ENCODE peak calls at places on chromosomes 12 and 14, in ten cellular contexts. G, F, Z, U, T, K, W, A, B and E are unnamed samples.

GRCh38 chr12:913919-914718 is 35.4 kb downstream of the RAD52 start:
- DNase-seq in A (no peak), W (no peak), Z (no peak), K (no peak), U (no peak), B (no peak), F (no peak), G (no peak), T (no peak), E (peak)

GRCh38 chr12:49750027-49750977 is 8.9 kb downstream of the TMBIM6 start:
- DNase-seq in K (peak), T (peak), G (peak), W (no peak), A (no peak), U (no peak), B (no peak), F (no peak), Z (peak), E (peak)

GRCh38 chr14:65840786-65841185 is 428.3 kb downstream of the FUT8 start:
- DNase-seq in K (no peak), Z (no peak), T (no peak), B (no peak), F (no peak), W (no peak), G (no peak), U (no peak), A (no peak), E (no peak)

GRCh38 chr12:46915082-46915481 is 89.3 kb upstream of the SLC38A4 start:
- DNase-seq in Z (peak), A (no peak), K (no peak), U (no peak), F (no peak), T (no peak), G (no peak), W (no peak), B (no peak), E (no peak)

GRCh38 chr12:92593734-92594402 is 108.9 kb upstream of the PLEKHG7 start:
- DNase-seq in Z (peak), U (no peak), K (peak), T (no peak), F (peak), B (no peak), W (no peak), A (peak), G (peak), E (peak)

GRCh38 chr14:50082784-50083466 is 33.4 kb downstream of the VCPKMT start:
- DNase-seq in K (peak), B (no peak), T (no peak), G (peak), F (no peak), Z (peak), W (no peak), U (no peak), A (no peak), E (no peak)

GRCh38 chr14:20469242-20469889 is at the start of gene PNP:
- DNase-seq in W (peak), G (peak), K (peak), F (peak), U (peak), B (peak), Z (peak), T (peak), A (peak), E (peak)

GRCh38 chr12:122909442-122910288 is 13.7 kb upstream of the VPS37B start:
- DNase-seq in G (no peak), F (no peak), A (no peak), K (no peak), U (no peak), Z (no peak), W (no peak), T (peak), B (no peak), E (no peak)

GRCh38 chr14:77615231-77616132 is 955 bp downstream of the SPTLC2 start:
- DNase-seq in Z (no peak), U (no peak), T (peak), A (no peak), K (no peak), W (peak), G (no peak), F (no peak), B (no peak), E (no peak)

GRCh38 chr14:38199076-38199475 is 8.6 kb upstream of the SSTR1 start:
- DNase-seq in F (no peak), G (no peak), T (no peak), A (no peak), U (no peak), Z (no peak), K (no peak), W (no peak), B (no peak), E (no peak)

GRCh38 chr14:31787377-31787776 is 226.2 kb downstream of the NUBPL start:
- DNase-seq in A (peak), K (no peak), Z (no peak), T (no peak), B (no peak), W (peak), G (no peak), F (no peak), U (no peak), E (peak)

GRCh38 chr12:22230280-22230794 is 104.2 kb downstream of the ST8SIA1 start:
- DNase-seq in A (peak), T (no peak), Z (no peak), G (no peak), B (no peak), K (no peak), F (no peak), W (no peak), U (no peak), E (no peak)

GRCh38 chr12:130137141-130138018 is 24.9 kb upstream of the FZD10 start:
- DNase-seq in G (no peak), A (no peak), Z (no peak), F (no peak), U (no peak), T (peak), K (no peak), W (no peak), B (no peak), E (peak)

GRCh38 chr12:25531502-25532052 is 21.5 kb downstream of the LMNTD1 start:
- DNase-seq in T (no peak), F (no peak), U (no peak), Z (no peak), G (no peak), A (no peak), K (no peak), W (no peak), B (no peak), E (no peak)
- H3K27ac ChIP-seq in T (no peak), F (no peak), U (no peak), Z (no peak), G (no peak), A (no peak), K (no peak), W (no peak), B (no peak), E (no peak)

GRCh38 chr12:105278043-105278697 is 42.2 kb upstream of the APPL2 start:
- DNase-seq in U (no peak), G (no peak), F (no peak), K (no peak), B (no peak), Z (no peak), A (peak), T (no peak), W (no peak), E (no peak)
- TF ChIP-seq CTCF in U (no peak), G (no peak), F (no peak), K (peak), B (no peak), Z (no peak), A (peak), T (no peak), W (no peak), E (no peak)

DNA sequence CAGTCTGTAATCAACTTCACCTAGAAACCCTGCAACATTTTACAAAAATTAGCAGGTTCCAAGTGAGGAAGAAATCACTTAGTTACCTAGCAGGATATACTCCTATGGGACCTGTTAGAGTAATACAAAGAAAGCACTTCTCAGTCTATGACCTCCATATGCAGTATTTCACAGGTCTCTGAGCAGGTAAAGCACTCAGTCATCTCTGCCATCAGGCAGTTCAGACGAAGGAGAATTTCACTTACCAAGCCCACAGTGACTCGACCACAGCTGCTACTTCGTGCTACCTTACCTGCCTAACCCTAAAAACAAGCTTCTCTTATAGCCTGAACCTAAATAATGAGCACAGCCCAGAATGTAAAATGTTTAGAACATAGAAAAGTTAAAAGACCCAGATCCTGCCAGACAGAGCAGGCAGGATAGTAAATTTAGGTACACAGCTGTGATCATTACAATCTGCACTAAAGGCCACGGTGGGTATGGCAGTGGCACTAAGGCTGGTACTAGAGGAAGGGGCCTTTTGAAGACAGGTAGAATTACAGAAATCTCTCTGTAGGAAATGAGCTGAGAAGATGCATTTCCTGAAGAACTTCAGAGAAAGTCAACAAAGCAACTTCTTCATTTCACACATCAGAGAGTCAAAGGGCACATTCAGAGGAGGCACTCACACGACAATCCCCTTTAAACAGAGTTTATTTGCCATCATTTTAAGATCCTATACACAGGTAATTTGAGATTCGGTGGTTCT is 35.7 kb downstream of the DCAF5 start:
- DNase-seq in G (no peak), W (no peak), Z (no peak), F (no peak), U (no peak), T (no peak), A (no peak), B (no peak), K (no peak), E (no peak)
- H3K27ac ChIP-seq in G (no peak), W (no peak), Z (no peak), F (no peak), U (no peak), T (no peak), A (no peak), B (no peak), K (no peak), E (no peak)

GRCh38 chr14:98474900-98475299 is 797.1 kb downstream of the BCL11B start:
- DNase-seq in K (no peak), A (no peak), G (no peak), U (no peak), W (no peak), T (no peak), Z (no peak), B (no peak), F (no peak), E (no peak)

GRCh38 chr14:98477935-98478334 is 794.1 kb downstream of the BCL11B start:
- DNase-seq in A (no peak), W (no peak), T (no peak), B (no peak), U (no peak), G (no peak), K (no peak), Z (no peak), F (no peak), E (no peak)
- TF ChIP-seq CTCF in A (no peak), W (no peak), T (no peak), B (no peak), U (no peak), G (no peak), K (no peak), Z (no peak), F (no peak), E (no peak)

GRCh38 chr14:51357250-51357649 is 117.2 kb downstream of the TMX1 start:
- DNase-seq in U (no peak), W (no peak), B (no peak), Z (no peak), G (no peak), K (no peak), A (no peak), F (no peak), T (no peak), E (no peak)
- H3K27ac ChIP-seq in U (no peak), W (no peak), B (no peak), Z (no peak), G (no peak), K (no peak), A (no peak), F (no peak), T (no peak), E (no peak)

GRCh38 chr12:77062396-77062795 is 3.0 kb downstream of the E2F7 start:
- DNase-seq in G (no peak), W (no peak), B (no peak), K (no peak), A (no peak), U (no peak), F (no peak), T (no peak), Z (no peak), E (no peak)

GRCh38 chr12:77060883-77061240 is 4.5 kb downstream of the E2F7 start:
- DNase-seq in W (no peak), K (peak), B (no peak), Z (no peak), F (no peak), A (no peak), U (no peak), G (no peak), T (no peak), E (no peak)

GRCh38 chr12:77062846-77063461 is 2.4 kb downstream of the E2F7 start:
- DNase-seq in B (no peak), T (no peak), Z (no peak), G (no peak), F (no peak), U (no peak), A (no peak), K (peak), W (no peak), E (no peak)

GRCh38 chr12:77058740-77059139 is 6.6 kb downstream of the E2F7 start:
- DNase-seq in K (no peak), B (no peak), A (no peak), G (no peak), Z (no peak), U (no peak), W (no peak), T (no peak), F (no peak), E (no peak)

DNA sequence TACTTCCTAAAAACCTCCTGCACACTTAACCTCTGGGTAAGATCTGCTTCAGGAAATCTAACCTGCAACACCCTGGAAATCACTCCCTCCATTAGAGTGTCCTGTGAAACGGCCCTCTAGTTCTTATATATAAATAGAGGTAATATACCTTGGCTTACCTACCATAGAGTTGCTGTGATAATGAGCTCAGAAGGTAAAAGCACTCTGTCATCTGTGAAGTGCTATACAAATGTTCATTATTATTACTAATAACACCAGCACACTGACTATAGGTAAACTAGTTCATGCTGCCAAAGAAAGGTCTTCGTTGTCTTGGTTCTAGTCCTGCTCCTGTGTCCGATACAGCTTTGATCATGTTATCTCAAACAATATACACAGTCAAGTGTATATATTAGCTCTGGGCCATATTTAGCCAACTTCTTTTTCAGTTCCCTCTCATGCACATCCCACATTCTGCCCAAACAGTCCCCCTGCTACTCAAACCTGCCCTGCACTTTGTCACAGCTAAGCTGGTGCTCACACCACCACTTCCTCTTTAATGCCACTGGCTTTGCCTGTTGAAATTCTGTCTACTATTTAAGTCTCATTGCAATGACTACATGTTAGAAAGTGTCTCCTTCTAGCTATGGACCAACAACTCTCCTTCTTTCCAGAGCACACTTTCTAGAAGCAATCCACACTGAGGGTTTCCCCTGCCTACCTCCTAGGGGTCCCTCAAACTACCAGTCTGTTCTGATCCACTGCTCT is 5.1 kb downstream of the E2F7 start:
- DNase-seq in F (no peak), U (no peak), B (no peak), G (no peak), Z (no peak), K (peak), A (no peak), W (no peak), T (no peak), E (no peak)
- TF ChIP-seq CTCF in F (no peak), U (no peak), B (no peak), G (no peak), Z (no peak), K (no peak), A (no peak), W (no peak), T (no peak), E (no peak)